ENCODE peak calls at places on chromosome X, in five cellular contexts. G is fibroblast of lung; D is GM10248; I is nephron progenitor cell; P is CD4-positive, alpha-beta T cell. H is an unnamed sample.

GRCh38 chrX:152220612-152221011 is 82.2 kb upstream of the MAGEA10 start:
- DNase-seq in D (no peak), P (no peak), G (no peak), I (no peak), H (no peak)

GRCh38 chrX:101759000-101759399 is 99.3 kb upstream of the ARMCX2 start:
- DNase-seq in I (peak), D (no peak), G (peak), P (no peak), H (peak)

GRCh38 chrX:85375333-85375738 is 4.1 kb downstream of the POF1B start:
- DNase-seq in I (no peak), G (no peak), P (no peak), D (no peak), H (no peak)

GRCh38 chrX:84362184-84362838 is 139.9 kb downstream of the HDX start:
- DNase-seq in G (peak), D (no peak), I (no peak), P (no peak), H (no peak)

GRCh38 chrX:96244955-96245354 is 439.7 kb upstream of the DIAPH2 start:
- DNase-seq in G (no peak), I (no peak), D (no peak), P (no peak), H (no peak)

GRCh38 chrX:1727531-1728027 is 112.7 kb downstream of the ASMT start:
- DNase-seq in I (peak), G (no peak), D (no peak), P (no peak), H (no peak)

GRCh38 chrX:88886908-88887307 is 139.9 kb downstream of the CPXCR1 start:
- DNase-seq in I (no peak), P (no peak), G (no peak), D (no peak), H (no peak)

GRCh38 chrX:10496345-10496965 is 123.9 kb downstream of the MID1 start:
- DNase-seq in G (peak), I (no peak), D (no peak), P (no peak), H (no peak)

GRCh38 chrX:128020701-128021100 is 31.5 kb downstream of the ACTRT1 start:
- DNase-seq in P (no peak), I (no peak), D (no peak), G (no peak), H (no peak)

DNA sequence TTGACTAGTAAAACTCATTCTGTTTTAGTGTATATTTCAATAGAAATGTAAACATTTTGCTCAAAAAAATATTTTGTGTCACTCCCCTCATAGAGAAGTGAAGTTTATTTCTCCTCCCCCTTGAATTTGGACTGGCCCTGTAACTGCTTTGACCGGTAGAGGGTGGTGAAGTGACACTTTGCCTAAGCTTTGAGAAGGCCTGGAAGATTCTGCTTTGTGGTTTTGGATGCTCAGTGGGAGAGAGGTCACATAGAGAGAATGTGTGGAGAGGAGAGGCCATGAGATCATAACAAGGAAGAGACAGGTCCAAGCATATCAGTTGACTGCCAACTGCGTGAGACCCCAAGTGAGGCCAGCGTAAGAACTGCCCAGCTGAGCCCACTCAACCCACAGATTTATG is 19.1 kb upstream of the ARX start:
- DNase-seq in D (no peak), G (peak), I (no peak), P (no peak), H (no peak)
- TF ChIP-seq CTCF in D (no peak), G (peak), I (no peak), P (no peak), H (no peak)

GRCh38 chrX:65750674-65751469 is 83.4 kb downstream of the MSN start:
- DNase-seq in P (no peak), D (peak), I (no peak), G (no peak), H (no peak)

GRCh38 chrX:65744965-65745364 is 77.5 kb downstream of the MSN start:
- DNase-seq in D (no peak), G (peak), P (no peak), I (no peak), H (no peak)

GRCh38 chrX:65741823-65742222 is 74.4 kb downstream of the MSN start:
- DNase-seq in D (no peak), G (no peak), I (no peak), P (no peak), H (no peak)

GRCh38 chrX:65745427-65745826 is 78.0 kb downstream of the MSN start:
- DNase-seq in G (no peak), D (no peak), P (no peak), I (no peak), H (no peak)

GRCh38 chrX:65745992-65746391 is 78.5 kb downstream of the MSN start:
- DNase-seq in D (no peak), P (no peak), G (peak), I (no peak), H (no peak)
- TF ChIP-seq CTCF in D (peak), P (no peak), G (no peak), I (no peak), H (no peak)

DNA sequence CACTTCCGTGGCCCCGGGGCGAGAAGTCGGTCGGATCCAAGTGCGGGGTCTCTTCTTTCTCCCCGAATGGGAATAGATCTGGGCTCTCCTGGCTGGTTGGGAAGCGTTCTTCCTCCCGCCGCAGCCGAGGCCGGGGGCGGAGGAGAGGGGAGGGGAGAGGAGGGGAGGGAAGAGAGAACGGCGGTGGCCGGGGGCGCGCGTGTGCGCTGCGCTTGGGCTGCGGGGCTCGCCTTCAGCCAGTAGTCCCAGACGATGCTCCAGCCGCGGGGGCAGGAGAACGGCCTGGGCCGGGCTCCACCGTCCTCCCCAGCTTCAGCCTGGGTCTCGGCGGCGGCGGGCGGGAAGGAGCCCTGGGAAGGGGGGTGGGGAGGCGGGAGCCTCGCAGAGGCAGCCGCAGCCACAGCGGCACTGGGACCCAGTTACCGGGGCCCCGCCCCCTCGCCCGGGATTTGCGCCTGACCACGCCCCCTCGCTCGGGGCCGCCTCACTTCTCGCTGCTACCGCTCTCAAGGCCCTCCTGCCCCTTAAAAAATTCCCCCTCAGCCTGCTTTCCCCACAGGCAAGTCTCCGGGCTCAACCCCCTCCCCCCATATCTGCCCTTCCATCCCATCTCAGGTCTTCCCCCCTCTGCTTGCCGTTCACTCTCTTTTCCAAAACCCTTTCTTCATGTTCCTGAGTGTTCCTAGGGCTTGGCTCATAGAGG is at the start of gene FGD1:
- DNase-seq in D (peak), P (peak), I (peak), G (peak), H (peak)
- TF ChIP-seq CTCF in D (no peak), P (no peak), I (no peak), G (no peak), H (no peak)

GRCh38 chrX:28701222-28701621 is 114.0 kb downstream of the IL1RAPL1 start:
- DNase-seq in P (no peak), D (no peak), G (no peak), I (no peak), H (no peak)
- TF ChIP-seq CTCF in P (no peak), D (no peak), G (no peak), I (no peak), H (peak)

GRCh38 chrX:7143076-7143475 is 4.4 kb upstream of the STS start:
- DNase-seq in I (no peak), P (no peak), D (no peak), G (no peak), H (no peak)

GRCh38 chrX:7144126-7144525 is 3.4 kb upstream of the STS start:
- DNase-seq in D (no peak), P (no peak), I (no peak), G (no peak), H (no peak)

GRCh38 chrX:7139202-7140081 is 8.1 kb upstream of the STS start:
- DNase-seq in D (no peak), G (peak), P (no peak), I (no peak), H (no peak)
- TF ChIP-seq CTCF in D (no peak), G (no peak), P (no peak), I (no peak), H (no peak)

DNA sequence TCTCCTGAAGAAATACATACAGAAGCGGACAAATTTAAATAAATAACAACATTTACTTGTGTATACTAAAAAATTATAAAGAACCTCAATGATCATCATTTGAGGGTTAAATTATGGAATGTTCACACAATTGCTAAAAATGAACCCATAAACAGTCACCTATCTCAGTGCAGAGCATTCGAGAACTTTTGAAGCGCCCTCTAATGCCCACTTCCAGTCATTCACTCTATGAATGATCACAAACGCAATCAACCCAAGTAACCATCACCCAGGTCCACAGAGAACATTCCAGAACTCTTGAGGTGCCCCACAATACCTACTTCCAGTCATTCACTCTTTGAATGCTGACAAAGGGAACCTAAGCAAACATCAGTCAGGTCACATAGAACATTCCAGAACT is 103.5 kb upstream of the PLAC1 start:
- DNase-seq in G (peak), D (peak), P (no peak), I (no peak), H (no peak)
- TF ChIP-seq CTCF in G (peak), D (peak), P (no peak), I (no peak), H (peak)

GRCh38 chrX:121000589-121000988 is 15.0 kb upstream of the CT47A1 start:
- DNase-seq in D (no peak), I (no peak), G (no peak), P (no peak), H (no peak)
- TF ChIP-seq CTCF in D (no peak), I (peak), G (no peak), P (no peak), H (no peak)

H was measured in endothelial cell.